ENCODE peak calls at places on chromosomes 6 and 20, in ten cellular contexts. Y is tibial artery; Q is CD8-positive, alpha-beta T cell; P is adrenal gland; V is hepatocyte; U is Peyer's patch; A is IMR-90; J is CD8-positive, alpha-beta memory T cell; E is Karpas-422; S is colonic mucosa. R is an unnamed sample.
A peak's percentile ranks its signal among the peaks of the same experiment; 100 is the strongest.

GRCh38 chr20:2752631-2753455 is 47.6 kb downstream of the CPXM1 start:
- DNase-seq in P (no peak), A (peak; percentile 30), V (peak; percentile 79), Y (no peak), E (peak; percentile 91), J (peak; percentile 46), U (no peak), S (peak; percentile 42), Q (peak; percentile 44), R (no peak)

GRCh38 chr6:10412165-10412947 is 2.5 kb downstream of the TFAP2A start:
- DNase-seq in Y (peak; percentile 81), A (peak; percentile 75), Q (no peak), U (peak; percentile 53), J (peak; percentile 36), E (no peak), S (no peak), V (peak; percentile 81), P (peak; percentile 36), R (no peak)

GRCh38 chr20:3071610-3072529 is at the start of gene OXT:
- DNase-seq in U (peak; percentile 69), V (peak; percentile 53), Q (peak; percentile 72), E (no peak), Y (no peak), P (no peak), S (peak; percentile 32), A (no peak), J (peak; percentile 62), R (peak; percentile 60)

GRCh38 chr20:14189794-14190402 is 147.5 kb downstream of the FLRT3 start:
- DNase-seq in Y (no peak), V (peak; percentile 67), P (no peak), A (peak; percentile 62), Q (no peak), E (no peak), U (no peak), S (peak; percentile 29), J (no peak), R (no peak)

GRCh38 chr6:28940859-28941680 is 17.3 kb upstream of the TRIM27 start:
- DNase-seq in A (peak; percentile 88), Q (peak; percentile 67), J (peak; percentile 59), E (peak; percentile 95), S (peak; percentile 88), V (peak; percentile 92), P (peak; percentile 76), Y (peak; percentile 85), U (no peak), R (peak; percentile 57)

GRCh38 chr20:62617711-62618483 is 24.4 kb upstream of the SLCO4A1 start:
- DNase-seq in V (no peak), E (no peak), U (no peak), Q (peak; percentile 57), J (peak; percentile 38), P (peak; percentile 67), S (no peak), A (no peak), Y (peak; percentile 83), R (peak; percentile 24)

GRCh38 chr6:126118934-126119333 is 132.6 kb downstream of the TRMT11 start:
- DNase-seq in A (peak; percentile 13), J (no peak), Q (no peak), E (no peak), Y (no peak), P (no peak), V (no peak), U (no peak), S (no peak), R (no peak)

GRCh38 chr20:1286267-1287036 is 20.4 kb downstream of the SNPH start:
- DNase-seq in Y (no peak), P (no peak), A (no peak), U (no peak), J (no peak), V (no peak), S (no peak), E (no peak), Q (peak; percentile 40), R (no peak)

GRCh38 chr6:56339524-56339923 is 92.1 kb upstream of the COL21A1 start:
- DNase-seq in A (peak; percentile 59), V (no peak), Q (no peak), E (no peak), Y (no peak), P (no peak), S (no peak), U (no peak), J (no peak), R (no peak)

GRCh38 chr20:50339196-50339901 is 148.7 kb downstream of the CEBPB start:
- DNase-seq in U (no peak), P (peak; percentile 57), Q (no peak), J (no peak), V (no peak), E (no peak), Y (peak; percentile 56), A (peak; percentile 69), S (no peak), R (no peak)

GRCh38 chr20:53752971-53753879 is 159.6 kb upstream of the ZNF217 start:
- DNase-seq in J (no peak), V (no peak), P (no peak), U (no peak), Q (no peak), S (no peak), E (no peak), Y (no peak), A (peak; percentile 42), R (no peak)

DNA sequence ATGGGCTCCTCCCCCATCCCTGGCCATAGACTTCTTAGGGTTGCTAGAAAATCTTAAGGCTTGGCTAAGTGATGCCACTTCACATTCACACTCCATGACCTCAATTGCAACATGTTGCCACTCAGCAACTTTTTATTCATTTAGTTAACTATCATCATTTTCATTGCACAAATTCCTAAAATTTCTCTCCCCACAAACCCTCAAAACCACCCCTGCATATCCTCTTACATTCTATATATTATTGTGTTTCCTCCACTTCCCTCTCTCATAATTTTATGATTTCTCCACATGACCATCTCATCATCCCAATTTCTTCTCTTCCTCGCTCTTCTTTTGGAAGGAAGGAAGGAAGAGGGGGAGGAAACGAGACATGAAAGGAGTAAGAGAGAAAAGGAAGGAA is 436.0 kb downstream of the HACE1 start:
- DNase-seq in A (no peak), P (no peak), Y (no peak), E (no peak), S (no peak), J (no peak), V (no peak), Q (no peak), U (no peak), R (no peak)
- H3K4me3 ChIP-seq in A (no peak overlapping the region), P (no peak overlapping the region), Y (no peak overlapping the region), E (no peak overlapping the region), S (no peak overlapping the region), J (no peak overlapping the region), V (no peak overlapping the region), Q (no peak overlapping the region), U (no peak overlapping the region), R (no peak overlapping the region)

GRCh38 chr20:36632147-36632486 is 13.9 kb downstream of the SLA2 start:
- DNase-seq in Q (no peak), A (no peak), Y (no peak), V (no peak), J (no peak), U (no peak), S (no peak), P (no peak), E (no peak), R (no peak)
- H3K36me3 ChIP-seq in Q (peaks cover 42% of the 10 kb centered on the region), A (no peaks in the 10 kb centered on the region), Y (no peaks in the 10 kb centered on the region), V (no peaks in the 10 kb centered on the region), J (peaks cover 40% of the 10 kb centered on the region), U (no peaks in the 10 kb centered on the region), S (no peaks in the 10 kb centered on the region), P (no peaks in the 10 kb centered on the region), E (no peaks in the 10 kb centered on the region), R (peaks cover 62% of the 10 kb centered on the region)

DNA sequence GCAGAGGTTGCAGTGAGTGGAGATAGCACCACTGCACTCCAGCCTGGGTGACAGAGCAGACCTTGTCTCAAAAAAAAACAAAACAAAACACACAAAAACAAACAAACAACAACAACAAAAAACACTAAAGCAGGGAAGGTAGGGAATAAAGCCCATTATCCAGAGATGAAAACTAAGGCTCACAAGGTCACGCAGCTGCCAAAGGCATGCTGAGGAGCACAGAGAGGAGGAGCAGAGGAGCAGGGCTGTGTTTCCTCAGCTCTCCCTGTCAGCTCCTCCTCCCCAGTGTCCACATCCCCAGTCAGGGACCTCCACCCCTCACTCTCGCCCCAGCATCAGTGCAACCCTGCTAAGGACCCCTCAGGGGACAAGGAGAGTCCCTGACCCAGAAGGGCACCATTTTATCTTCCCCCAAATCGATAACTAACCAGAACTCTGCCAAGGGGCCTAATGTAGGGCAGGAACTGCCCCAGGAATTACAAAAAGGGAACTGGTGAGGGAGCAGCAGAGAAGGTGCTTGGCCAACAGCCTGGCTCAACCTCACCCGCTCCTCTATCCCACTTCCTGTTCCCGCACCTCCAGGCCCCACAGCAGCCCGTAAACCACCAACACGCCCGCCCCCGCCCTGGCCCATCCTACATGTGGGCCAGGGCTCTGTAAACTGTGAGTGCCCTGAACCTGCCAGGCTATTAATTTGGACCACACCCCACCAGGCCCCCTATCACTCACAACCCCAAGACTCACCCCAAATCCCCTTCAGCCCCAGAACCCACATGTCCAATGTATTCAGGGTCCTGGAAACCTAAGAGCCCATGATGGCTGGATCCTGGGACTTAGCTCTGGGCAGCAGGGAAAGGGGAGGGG is 9.0 kb downstream of the TEAD3 start:
- DNase-seq in U (peak; percentile 67), Q (no peak), E (no peak), Y (peak; percentile 86), J (no peak), V (peak; percentile 60), A (peak; percentile 54), S (peak; percentile 84), P (no peak), R (no peak)
- H3K27ac ChIP-seq in U (peak overlapping the region; percentile 84), Q (no peak overlapping the region), E (no peak overlapping the region), Y (peak overlapping the region; percentile 92), J (no peak overlapping the region), V (peak overlapping the region; percentile 97), A (peak overlapping the region; percentile 55), S (peak overlapping the region; percentile 94), P (no peak overlapping the region), R (no peak overlapping the region)

GRCh38 chr6:155505560-155505959 is 49.9 kb upstream of the NOX3 start:
- DNase-seq in E (no peak), A (no peak), U (no peak), Y (no peak), J (no peak), V (no peak), Q (no peak), P (no peak), S (no peak), R (no peak)
- H3K4me3 ChIP-seq in E (no peak overlapping the region), A (no peak overlapping the region), U (no peak overlapping the region), Y (no peak overlapping the region), J (no peak overlapping the region), V (no peak overlapping the region), Q (no peak overlapping the region), P (no peak overlapping the region), S (no peak overlapping the region), R (no peak overlapping the region)

R was measured in effector memory CD4-positive, alpha-beta T cell.